ENCODE peak calls at places on chromosomes 12 and 14, in nine cellular contexts. One of them, this sample, is unnamed.

GRCh38 chr14:72518809-72519377 is 375.0 kb downstream of the DPF3 start:
- DNase-seq in testis: no peak
- DNase-seq in IMR-90: no peak
- DNase-seq in ovary: no peak
- DNase-seq in cardiac muscle cell: no peak
- DNase-seq in LNCaP clone FGC: no peak
- DNase-seq in PC-3: no peak
- DNase-seq in colonic mucosa: no peak
- DNase-seq in mucosa of descending colon: no peak
- DNase-seq in this sample: no peak

GRCh38 chr14:104827173-104828055 is 26.5 kb downstream of the ZBTB42 start:
- DNase-seq in colonic mucosa: peak
- DNase-seq in cardiac muscle cell: peak
- DNase-seq in PC-3: peak
- DNase-seq in testis: peak
- DNase-seq in mucosa of descending colon: peak
- DNase-seq in LNCaP clone FGC: no peak
- DNase-seq in IMR-90: peak
- DNase-seq in ovary: no peak
- DNase-seq in this sample: peak

GRCh38 chr14:34190746-34191145 is 239.9 kb upstream of the EGLN3 start:
- DNase-seq in LNCaP clone FGC: no peak
- DNase-seq in testis: no peak
- DNase-seq in ovary: no peak
- DNase-seq in cardiac muscle cell: no peak
- DNase-seq in mucosa of descending colon: no peak
- DNase-seq in PC-3: no peak
- DNase-seq in colonic mucosa: no peak
- DNase-seq in IMR-90: no peak
- DNase-seq in this sample: no peak

GRCh38 chr14:64758025-64758521 is 53.8 kb downstream of the PLEKHG3 start:
- DNase-seq in testis: no peak
- DNase-seq in cardiac muscle cell: no peak
- DNase-seq in PC-3: peak
- DNase-seq in IMR-90: peak
- DNase-seq in colonic mucosa: peak
- DNase-seq in ovary: peak
- DNase-seq in mucosa of descending colon: peak
- DNase-seq in LNCaP clone FGC: no peak
- DNase-seq in this sample: no peak

GRCh38 chr12:4579305-4580097 is 17.5 kb downstream of the DYRK4 start:
- DNase-seq in PC-3: peak
- DNase-seq in ovary: no peak
- DNase-seq in IMR-90: peak
- DNase-seq in cardiac muscle cell: no peak
- DNase-seq in LNCaP clone FGC: no peak
- DNase-seq in testis: no peak
- DNase-seq in colonic mucosa: peak
- DNase-seq in mucosa of descending colon: peak
- DNase-seq in this sample: peak

GRCh38 chr14:30162066-30162465 is 234.4 kb upstream of the PRKD1 start:
- DNase-seq in mucosa of descending colon: no peak
- DNase-seq in ovary: no peak
- DNase-seq in LNCaP clone FGC: no peak
- DNase-seq in IMR-90: no peak
- DNase-seq in colonic mucosa: no peak
- DNase-seq in testis: no peak
- DNase-seq in cardiac muscle cell: no peak
- DNase-seq in PC-3: no peak
- DNase-seq in this sample: no peak

GRCh38 chr12:127636881-127637280 is 630.1 kb upstream of the TMEM132C start:
- DNase-seq in PC-3: no peak
- DNase-seq in ovary: no peak
- DNase-seq in LNCaP clone FGC: no peak
- DNase-seq in mucosa of descending colon: no peak
- DNase-seq in testis: no peak
- DNase-seq in cardiac muscle cell: no peak
- DNase-seq in IMR-90: no peak
- DNase-seq in colonic mucosa: no peak
- DNase-seq in this sample: no peak

GRCh38 chr12:101490286-101490920 is 15.3 kb downstream of the SPIC start:
- DNase-seq in ovary: no peak
- DNase-seq in LNCaP clone FGC: peak
- DNase-seq in IMR-90: no peak
- DNase-seq in mucosa of descending colon: peak
- DNase-seq in cardiac muscle cell: peak
- DNase-seq in testis: peak
- DNase-seq in PC-3: peak
- DNase-seq in colonic mucosa: peak
- DNase-seq in this sample: peak

GRCh38 chr14:72892103-72892878 is 1.6 kb downstream of the DPF3 start:
- DNase-seq in cardiac muscle cell: peak
- DNase-seq in testis: peak
- DNase-seq in LNCaP clone FGC: no peak
- DNase-seq in IMR-90: peak
- DNase-seq in ovary: peak
- DNase-seq in colonic mucosa: peak
- DNase-seq in mucosa of descending colon: peak
- DNase-seq in PC-3: peak
- DNase-seq in this sample: peak

GRCh38 chr12:108643941-108644742 is 10.4 kb upstream of the SELPLG start:
- DNase-seq in PC-3: peak
- DNase-seq in testis: peak
- DNase-seq in mucosa of descending colon: no peak
- DNase-seq in ovary: peak
- DNase-seq in IMR-90: no peak
- DNase-seq in colonic mucosa: no peak
- DNase-seq in cardiac muscle cell: no peak
- DNase-seq in LNCaP clone FGC: no peak
- DNase-seq in this sample: peak

GRCh38 chr12:90922068-90922743 is 32.8 kb downstream of the CCER1 start:
- DNase-seq in testis: no peak
- DNase-seq in cardiac muscle cell: no peak
- DNase-seq in LNCaP clone FGC: no peak
- DNase-seq in IMR-90: peak
- DNase-seq in ovary: no peak
- DNase-seq in mucosa of descending colon: no peak
- DNase-seq in colonic mucosa: no peak
- DNase-seq in PC-3: peak
- DNase-seq in this sample: no peak

GRCh38 chr12:113471619-113472171 is at the start of gene LHX5:
- DNase-seq in IMR-90: peak
- DNase-seq in mucosa of descending colon: no peak
- DNase-seq in ovary: no peak
- DNase-seq in LNCaP clone FGC: no peak
- DNase-seq in cardiac muscle cell: no peak
- DNase-seq in colonic mucosa: no peak
- DNase-seq in PC-3: no peak
- DNase-seq in testis: peak
- DNase-seq in this sample: no peak

GRCh38 chr12:18868673-18869072 is 130.8 kb downstream of the CAPZA3 start:
- DNase-seq in ovary: no peak
- DNase-seq in LNCaP clone FGC: no peak
- DNase-seq in testis: no peak
- DNase-seq in IMR-90: peak
- DNase-seq in mucosa of descending colon: no peak
- DNase-seq in colonic mucosa: no peak
- DNase-seq in PC-3: peak
- DNase-seq in cardiac muscle cell: no peak
- DNase-seq in this sample: no peak

GRCh38 chr14:57512221-57512620 is 18.6 kb upstream of the CCDC198 start:
- DNase-seq in colonic mucosa: no peak
- DNase-seq in mucosa of descending colon: no peak
- DNase-seq in ovary: no peak
- DNase-seq in testis: no peak
- DNase-seq in IMR-90: no peak
- DNase-seq in LNCaP clone FGC: no peak
- DNase-seq in cardiac muscle cell: no peak
- DNase-seq in PC-3: no peak
- DNase-seq in this sample: no peak

DNA sequence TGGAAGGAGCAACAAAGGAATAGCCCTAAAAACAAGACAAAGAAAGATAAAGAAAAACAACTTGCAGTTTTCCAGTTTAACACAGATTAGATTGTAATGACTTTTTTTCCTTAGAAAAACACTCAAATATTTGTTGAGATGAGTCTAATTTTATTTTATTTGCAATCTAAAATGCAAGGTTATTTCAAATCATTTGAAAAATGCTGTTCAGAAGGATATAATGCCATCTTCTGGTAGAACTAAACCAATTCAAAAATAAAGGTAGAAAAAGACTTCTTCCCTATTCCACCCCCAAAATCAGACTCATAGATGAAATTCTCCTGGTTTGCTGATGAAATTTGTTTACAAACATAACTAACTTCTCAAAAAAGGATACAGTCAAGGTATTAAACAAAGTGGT is 84.5 kb upstream of the TTC7B start:
- DNase-seq in mucosa of descending colon: no peak
- DNase-seq in PC-3: peak
- DNase-seq in ovary: no peak
- DNase-seq in LNCaP clone FGC: no peak
- DNase-seq in cardiac muscle cell: no peak
- DNase-seq in IMR-90: peak
- DNase-seq in colonic mucosa: no peak
- DNase-seq in testis: no peak
- DNase-seq in this sample: no peak
- TF ChIP-seq CTCF in mucosa of descending colon: no peak
- TF ChIP-seq CTCF in PC-3: peak
- TF ChIP-seq CTCF in ovary: no peak
- TF ChIP-seq CTCF in LNCaP clone FGC: peak
- TF ChIP-seq CTCF in cardiac muscle cell: peak
- TF ChIP-seq CTCF in IMR-90: peak
- TF ChIP-seq CTCF in colonic mucosa: no peak
- TF ChIP-seq CTCF in testis: no peak
- TF ChIP-seq CTCF in this sample: no peak

GRCh38 chr12:1927751-1928351 is 9.4 kb upstream of the CACNA2D4 start:
- DNase-seq in cardiac muscle cell: peak
- DNase-seq in IMR-90: no peak
- DNase-seq in colonic mucosa: peak
- DNase-seq in LNCaP clone FGC: no peak
- DNase-seq in PC-3: no peak
- DNase-seq in ovary: no peak
- DNase-seq in mucosa of descending colon: no peak
- DNase-seq in testis: peak
- DNase-seq in this sample: no peak

GRCh38 chr12:1922985-1923384 is 4.5 kb upstream of the CACNA2D4 start:
- DNase-seq in cardiac muscle cell: no peak
- DNase-seq in PC-3: no peak
- DNase-seq in mucosa of descending colon: no peak
- DNase-seq in ovary: no peak
- DNase-seq in testis: no peak
- DNase-seq in colonic mucosa: peak
- DNase-seq in IMR-90: no peak
- DNase-seq in LNCaP clone FGC: no peak
- DNase-seq in this sample: no peak

GRCh38 chr12:1927051-1927680 is 8.7 kb upstream of the CACNA2D4 start:
- DNase-seq in testis: no peak
- DNase-seq in IMR-90: no peak
- DNase-seq in cardiac muscle cell: no peak
- DNase-seq in mucosa of descending colon: no peak
- DNase-seq in PC-3: no peak
- DNase-seq in colonic mucosa: peak
- DNase-seq in ovary: no peak
- DNase-seq in LNCaP clone FGC: no peak
- DNase-seq in this sample: no peak

GRCh38 chr12:1926274-1926673 is 7.8 kb upstream of the CACNA2D4 start:
- DNase-seq in IMR-90: no peak
- DNase-seq in PC-3: no peak
- DNase-seq in mucosa of descending colon: no peak
- DNase-seq in ovary: no peak
- DNase-seq in LNCaP clone FGC: no peak
- DNase-seq in colonic mucosa: peak
- DNase-seq in testis: no peak
- DNase-seq in cardiac muscle cell: no peak
- DNase-seq in this sample: no peak

DNA sequence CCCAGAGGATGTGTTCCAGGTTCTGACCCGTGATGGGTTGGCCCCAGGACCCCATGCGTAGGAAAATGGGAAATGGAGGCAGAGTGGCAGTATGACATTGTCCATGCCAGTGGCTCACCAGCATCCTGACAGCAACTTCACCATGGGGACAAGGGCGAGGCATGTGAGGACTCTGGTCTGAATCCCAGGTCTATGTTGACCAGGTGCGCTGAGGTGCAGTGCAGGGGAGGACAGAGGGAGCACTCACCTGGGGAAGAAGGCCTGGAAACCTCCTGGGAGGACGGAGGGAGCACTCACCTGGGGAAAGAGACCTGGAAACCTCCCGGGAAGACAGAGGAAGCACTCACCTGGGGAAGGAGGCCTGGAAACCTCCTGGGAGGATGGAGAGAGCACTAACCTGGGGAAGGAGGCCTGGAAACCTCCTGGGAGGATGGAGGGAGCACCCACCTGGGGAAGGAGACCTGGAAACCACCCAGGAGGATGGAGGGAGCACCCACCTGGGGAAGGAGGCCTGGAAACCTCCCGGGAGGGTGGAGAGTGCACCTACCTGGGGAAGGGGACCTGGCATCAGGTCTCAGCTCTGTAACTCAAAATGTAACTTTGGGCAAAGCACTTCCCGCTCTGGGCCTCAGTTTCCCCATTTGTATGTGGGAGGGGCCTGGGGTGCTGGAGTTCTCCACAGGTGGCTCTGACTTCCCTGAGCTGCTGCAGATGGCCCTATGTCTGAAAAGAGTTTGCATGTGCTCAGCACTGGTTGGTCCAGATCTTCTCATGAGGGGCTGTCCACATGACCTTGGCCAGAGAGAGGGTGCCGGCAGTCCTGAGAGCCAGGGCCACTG is 6.9 kb upstream of the CACNA2D4 start:
- DNase-seq in ovary: no peak
- DNase-seq in colonic mucosa: peak
- DNase-seq in cardiac muscle cell: no peak
- DNase-seq in IMR-90: no peak
- DNase-seq in PC-3: no peak
- DNase-seq in LNCaP clone FGC: no peak
- DNase-seq in testis: no peak
- DNase-seq in mucosa of descending colon: no peak
- DNase-seq in this sample: no peak
- TF ChIP-seq CTCF in ovary: no peak
- TF ChIP-seq CTCF in colonic mucosa: no peak
- TF ChIP-seq CTCF in cardiac muscle cell: no peak
- TF ChIP-seq CTCF in IMR-90: no peak
- TF ChIP-seq CTCF in PC-3: no peak
- TF ChIP-seq CTCF in LNCaP clone FGC: no peak
- TF ChIP-seq CTCF in testis: no peak
- TF ChIP-seq CTCF in mucosa of descending colon: no peak
- TF ChIP-seq CTCF in this sample: no peak

GRCh38 chr12:110704750-110705149 is 15.8 kb upstream of the HVCN1 start:
- DNase-seq in ovary: no peak
- DNase-seq in colonic mucosa: no peak
- DNase-seq in mucosa of descending colon: peak
- DNase-seq in LNCaP clone FGC: peak
- DNase-seq in PC-3: peak
- DNase-seq in IMR-90: no peak
- DNase-seq in cardiac muscle cell: no peak
- DNase-seq in testis: no peak
- DNase-seq in this sample: peak
- TF ChIP-seq CTCF in ovary: no peak
- TF ChIP-seq CTCF in colonic mucosa: peak
- TF ChIP-seq CTCF in mucosa of descending colon: no peak
- TF ChIP-seq CTCF in LNCaP clone FGC: peak
- TF ChIP-seq CTCF in PC-3: peak
- TF ChIP-seq CTCF in IMR-90: no peak
- TF ChIP-seq CTCF in cardiac muscle cell: peak
- TF ChIP-seq CTCF in testis: no peak
- TF ChIP-seq CTCF in this sample: no peak

GRCh38 chr12:25583545-25583944 is 30.5 kb upstream of the LMNTD1 start:
- DNase-seq in PC-3: peak
- DNase-seq in mucosa of descending colon: peak
- DNase-seq in colonic mucosa: no peak
- DNase-seq in ovary: no peak
- DNase-seq in LNCaP clone FGC: no peak
- DNase-seq in cardiac muscle cell: peak
- DNase-seq in IMR-90: peak
- DNase-seq in testis: peak
- DNase-seq in this sample: peak
- TF ChIP-seq CTCF in PC-3: peak
- TF ChIP-seq CTCF in mucosa of descending colon: no peak
- TF ChIP-seq CTCF in colonic mucosa: no peak
- TF ChIP-seq CTCF in ovary: no peak
- TF ChIP-seq CTCF in LNCaP clone FGC: peak
- TF ChIP-seq CTCF in cardiac muscle cell: peak
- TF ChIP-seq CTCF in IMR-90: peak
- TF ChIP-seq CTCF in testis: no peak
- TF ChIP-seq CTCF in this sample: no peak